ENCODE peak calls at places on chromosomes 7 and 10, in five cellular contexts. J, Q, I, D and O are unnamed samples.

GRCh38 chr7:14806886-14807285 is 95.7 kb downstream of the DGKB start:
- DNase-seq in Q (no peak), I (no peak), J (no peak), D (no peak), O (no peak)

GRCh38 chr7:1068013-1068412 is 19.9 kb upstream of the GPER1 start:
- DNase-seq in D (no peak), Q (no peak), I (no peak), J (no peak), O (no peak)

GRCh38 chr10:27359792-27360320 is 119.3 kb upstream of the ACBD5 start:
- DNase-seq in D (no peak), I (no peak), Q (no peak), J (no peak), O (no peak)

GRCh38 chr7:79610905-79611304 is 157.4 kb upstream of the MAGI2 start:
- DNase-seq in D (no peak), Q (no peak), J (no peak), I (no peak), O (no peak)

GRCh38 chr7:27165655-27166474 is 528 bp upstream of the HOXA9 start:
- DNase-seq in I (no peak), J (no peak), D (no peak), Q (no peak), O (no peak)

GRCh38 chr7:108010377-108010776 is 7.4 kb upstream of the LAMB1 start:
- DNase-seq in Q (no peak), J (no peak), D (no peak), I (no peak), O (no peak)

GRCh38 chr10:21978191-21978862 is 25.2 kb downstream of the DNAJC1 start:
- DNase-seq in Q (no peak), J (no peak), I (no peak), D (peak), O (no peak)

GRCh38 chr7:22066484-22066883 is 120.8 kb upstream of the CDCA7L start:
- DNase-seq in Q (no peak), I (no peak), D (no peak), J (no peak), O (no peak)

GRCh38 chr7:94206295-94206694 is 188.4 kb upstream of the COL1A2 start:
- DNase-seq in I (no peak), Q (no peak), J (no peak), D (no peak), O (no peak)